ENCODE peak calls at places on chromosomes 3 and 15, in seven cellular contexts. B, C, I, D, P, G and K are unnamed samples.

GRCh38 chr15:69766156-69766555 is 313.5 kb downstream of the RPLP1 start:
- DNase-seq in B (no peak), C (no peak), I (no peak), D (no peak), P (no peak), G (no peak), K (no peak)

GRCh38 chr3:53581671-53582070 is 87.3 kb downstream of the CACNA1D start:
- DNase-seq in B (no peak), C (no peak), I (no peak), D (no peak), P (no peak), G (no peak), K (no peak)

GRCh38 chr3:12730511-12731234 is 28.4 kb downstream of the TMEM40 start:
- DNase-seq in B (no peak), C (no peak), I (no peak), D (no peak), P (no peak), G (peak), K (no peak)

GRCh38 chr3:184230603-184231528 is 1.5 kb downstream of the VWA5B2 start:
- DNase-seq in B (no peak), C (no peak), I (no peak), D (no peak), P (peak), G (no peak), K (no peak)

GRCh38 chr3:101854608-101855304 is 5.4 kb downstream of the NFKBIZ start:
- DNase-seq in B (no peak), C (no peak), I (no peak), D (no peak), P (no peak), G (peak), K (no peak)

GRCh38 chr15:88658972-88659931 is 20.4 kb downstream of the ISG20 start:
- DNase-seq in B (no peak), C (peak), I (peak), D (no peak), P (no peak), G (peak), K (peak)

GRCh38 chr15:25611603-25612002 is 172.8 kb upstream of the UBE3A start:
- DNase-seq in B (peak), C (no peak), I (peak), D (no peak), P (no peak), G (no peak), K (no peak)

GRCh38 chr15:82393671-82394070 is 35.9 kb upstream of the GOLGA6L9 start:
- DNase-seq in B (no peak), C (no peak), I (no peak), D (no peak), P (no peak), G (peak), K (no peak)

DNA sequence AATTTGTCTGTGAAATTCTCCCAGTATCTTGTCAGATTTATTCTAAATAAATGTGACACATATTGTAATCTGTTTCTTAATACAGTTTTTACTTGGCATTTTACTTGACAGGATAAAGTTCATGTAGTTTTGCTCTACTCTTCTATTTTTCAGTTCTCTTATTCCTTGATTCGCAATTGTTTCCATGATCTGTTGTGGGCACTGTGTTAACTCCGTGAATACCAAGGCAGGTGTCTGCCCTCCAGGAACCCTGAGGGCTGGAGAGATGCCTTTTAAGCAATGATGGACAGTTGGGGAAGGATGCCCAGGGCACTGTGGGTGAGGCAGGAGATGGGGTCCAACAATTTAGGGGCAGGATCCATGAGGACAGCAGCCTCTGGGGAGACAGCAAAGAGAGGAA is 3.1 kb downstream of the CLDN11 start:
- DNase-seq in B (no peak), C (no peak), I (no peak), D (no peak), P (no peak), G (no peak), K (no peak)
- H3K4me3 ChIP-seq in B (no peak), C (no peak), I (peak), D (no peak), P (no peak), G (peak), K (peak)

GRCh38 chr3:134323966-134324962 is 50.0 kb downstream of the AMOTL2 start:
- DNase-seq in B (no peak), C (no peak), I (no peak), D (no peak), P (no peak), G (no peak), K (no peak)
- TF ChIP-seq CTCF in B (no peak), C (no peak), I (no peak), D (no peak), P (no peak), G (no peak), K (no peak)

GRCh38 chr15:90035835-90036220 is 34.7 kb downstream of the ZNF710 start:
- DNase-seq in B (peak), C (peak), I (no peak), D (no peak), P (no peak), G (no peak), K (no peak)
- H3K4me3 ChIP-seq in B (no peak), C (no peak), I (no peak), D (no peak), P (no peak), G (no peak), K (no peak)

GRCh38 chr3:172869356-172869755 is 118.8 kb downstream of the ECT2 start:
- DNase-seq in B (no peak), C (no peak), I (no peak), D (peak), P (no peak), G (peak), K (peak)
- TF ChIP-seq CTCF in B (no peak), C (no peak), I (no peak), D (no peak), P (no peak), G (no peak), K (no peak)

GRCh38 chr15:81301815-81302399 is 22.0 kb downstream of the STARD5 start:
- DNase-seq in B (no peak), C (peak), I (no peak), D (no peak), P (no peak), G (no peak), K (no peak)
- H3K4me3 ChIP-seq in B (no peak), C (no peak), I (no peak), D (no peak), P (no peak), G (no peak), K (no peak)

DNA sequence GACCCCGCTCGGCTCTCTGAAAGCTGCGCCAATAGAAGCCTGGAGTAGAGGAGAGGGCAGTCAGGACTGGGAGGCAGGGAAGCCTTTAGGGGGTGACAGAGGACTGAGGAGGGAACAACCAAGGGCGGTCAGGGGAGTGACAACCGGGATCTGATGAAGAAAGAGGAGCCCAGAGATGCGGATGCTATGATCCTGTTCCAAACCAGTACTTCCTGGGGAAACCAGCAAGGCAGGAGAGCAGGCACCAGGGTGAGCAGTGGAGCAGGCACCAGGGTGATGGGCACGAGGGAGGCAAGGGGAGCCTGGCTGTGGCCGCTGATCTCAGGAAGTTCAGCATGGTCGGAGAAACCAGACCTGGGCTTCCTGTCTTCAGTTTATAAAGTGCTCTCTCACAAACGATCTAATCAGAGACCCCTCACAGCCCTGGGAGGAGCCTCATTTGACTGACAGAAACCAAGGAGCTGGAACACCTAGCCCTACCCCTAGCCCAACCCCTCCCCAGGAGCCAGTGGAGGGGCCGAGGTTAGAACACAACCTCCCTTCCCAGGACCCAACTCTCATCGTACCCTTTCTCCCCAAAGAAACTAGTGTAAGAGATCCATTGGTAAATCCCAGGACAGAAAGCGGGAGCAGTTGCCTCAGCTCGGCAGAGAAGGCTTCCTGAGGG is 34.9 kb downstream of the CCDC33 start:
- DNase-seq in B (no peak), C (no peak), I (no peak), D (no peak), P (no peak), G (no peak), K (no peak)
- TF ChIP-seq CTCF in B (no peak), C (no peak), I (no peak), D (no peak), P (no peak), G (no peak), K (no peak)

GRCh38 chr15:58923696-58924300 is 9.7 kb downstream of the SLTM start:
- DNase-seq in B (peak), C (no peak), I (no peak), D (no peak), P (no peak), G (peak), K (peak)
- H3K4me3 ChIP-seq in B (no peak), C (no peak), I (no peak), D (no peak), P (no peak), G (no peak), K (no peak)